ENCODE peak calls at places on chromosomes 1 and 21, in nine cellular contexts. One of them, this sample, is unnamed.

GRCh38 chr1:21574464-21575151 is 65.4 kb downstream of the ALPL start:
- DNase-seq in PC-9: peak; percentile 19
- DNase-seq in pancreas: no peak
- DNase-seq in NB4: no peak
- DNase-seq in HCT116: no peak
- DNase-seq in A549: no peak
- DNase-seq in Panc1: no peak
- DNase-seq in heart right ventricle: peak; percentile 84
- DNase-seq in mucosa of descending colon: no peak
- DNase-seq in this sample: no peak

GRCh38 chr1:222454782-222455181 is 93.1 kb downstream of the HHIPL2 start:
- DNase-seq in NB4: no peak
- DNase-seq in Panc1: no peak
- DNase-seq in pancreas: no peak
- DNase-seq in mucosa of descending colon: no peak
- DNase-seq in PC-9: no peak
- DNase-seq in heart right ventricle: no peak
- DNase-seq in HCT116: no peak
- DNase-seq in A549: no peak
- DNase-seq in this sample: no peak

GRCh38 chr1:74463301-74463988 is 49.0 kb downstream of the LRRC53 start:
- DNase-seq in NB4: no peak
- DNase-seq in heart right ventricle: no peak
- DNase-seq in HCT116: no peak
- DNase-seq in A549: no peak
- DNase-seq in Panc1: no peak
- DNase-seq in PC-9: no peak
- DNase-seq in pancreas: no peak
- DNase-seq in mucosa of descending colon: no peak
- DNase-seq in this sample: no peak

GRCh38 chr1:159854101-159854692 is 8.3 kb downstream of the VSIG8 start:
- DNase-seq in HCT116: no peak
- DNase-seq in PC-9: peak; percentile 73
- DNase-seq in pancreas: peak; percentile 85
- DNase-seq in NB4: peak; percentile 29
- DNase-seq in Panc1: no peak
- DNase-seq in heart right ventricle: peak; percentile 86
- DNase-seq in mucosa of descending colon: peak; percentile 89
- DNase-seq in A549: peak; percentile 52
- DNase-seq in this sample: no peak

GRCh38 chr21:28016571-28016970 is 976.1 kb downstream of the LTN1 start:
- DNase-seq in pancreas: no peak
- DNase-seq in NB4: no peak
- DNase-seq in Panc1: no peak
- DNase-seq in mucosa of descending colon: no peak
- DNase-seq in PC-9: no peak
- DNase-seq in A549: no peak
- DNase-seq in heart right ventricle: no peak
- DNase-seq in HCT116: no peak
- DNase-seq in this sample: no peak

GRCh38 chr21:33975548-33976081 is 60.0 kb upstream of the ATP5PO start:
- DNase-seq in A549: no peak
- DNase-seq in NB4: peak; percentile 92
- DNase-seq in heart right ventricle: no peak
- DNase-seq in mucosa of descending colon: no peak
- DNase-seq in pancreas: no peak
- DNase-seq in PC-9: peak; percentile 26
- DNase-seq in HCT116: no peak
- DNase-seq in Panc1: no peak
- DNase-seq in this sample: no peak

GRCh38 chr1:169024800-169025253 is 81.7 kb upstream of the ATP1B1 start:
- DNase-seq in Panc1: no peak
- DNase-seq in A549: no peak
- DNase-seq in heart right ventricle: no peak
- DNase-seq in PC-9: no peak
- DNase-seq in pancreas: no peak
- DNase-seq in NB4: no peak
- DNase-seq in HCT116: no peak
- DNase-seq in mucosa of descending colon: no peak
- DNase-seq in this sample: peak; percentile 97

GRCh38 chr1:15735304-15736034 is 589 bp upstream of the SLC25A34 start:
- DNase-seq in pancreas: no peak
- DNase-seq in HCT116: no peak
- DNase-seq in Panc1: no peak
- DNase-seq in heart right ventricle: no peak
- DNase-seq in A549: no peak
- DNase-seq in PC-9: no peak
- DNase-seq in NB4: peak; percentile 32
- DNase-seq in mucosa of descending colon: peak; percentile 57
- DNase-seq in this sample: no peak

GRCh38 chr1:25067852-25068251 is 137.8 kb upstream of the RUNX3 start:
- DNase-seq in heart right ventricle: no peak
- DNase-seq in HCT116: no peak
- DNase-seq in PC-9: no peak
- DNase-seq in mucosa of descending colon: no peak
- DNase-seq in A549: no peak
- DNase-seq in Panc1: no peak
- DNase-seq in NB4: no peak
- DNase-seq in pancreas: no peak
- DNase-seq in this sample: no peak

GRCh38 chr1:25066731-25067520 is 136.8 kb upstream of the RUNX3 start:
- DNase-seq in PC-9: peak; percentile 7
- DNase-seq in pancreas: peak; percentile 11
- DNase-seq in A549: no peak
- DNase-seq in Panc1: no peak
- DNase-seq in mucosa of descending colon: no peak
- DNase-seq in HCT116: no peak
- DNase-seq in NB4: no peak
- DNase-seq in heart right ventricle: no peak
- DNase-seq in this sample: no peak

GRCh38 chr1:25066253-25066652 is 136.2 kb upstream of the RUNX3 start:
- DNase-seq in mucosa of descending colon: no peak
- DNase-seq in Panc1: no peak
- DNase-seq in A549: no peak
- DNase-seq in HCT116: no peak
- DNase-seq in heart right ventricle: no peak
- DNase-seq in NB4: no peak
- DNase-seq in PC-9: peak; percentile 8
- DNase-seq in pancreas: peak; percentile 49
- DNase-seq in this sample: no peak

GRCh38 chr1:25068316-25068715 is 138.2 kb upstream of the RUNX3 start:
- DNase-seq in heart right ventricle: no peak
- DNase-seq in pancreas: peak; percentile 13
- DNase-seq in Panc1: no peak
- DNase-seq in NB4: no peak
- DNase-seq in HCT116: no peak
- DNase-seq in A549: no peak
- DNase-seq in mucosa of descending colon: no peak
- DNase-seq in PC-9: no peak
- DNase-seq in this sample: no peak

DNA sequence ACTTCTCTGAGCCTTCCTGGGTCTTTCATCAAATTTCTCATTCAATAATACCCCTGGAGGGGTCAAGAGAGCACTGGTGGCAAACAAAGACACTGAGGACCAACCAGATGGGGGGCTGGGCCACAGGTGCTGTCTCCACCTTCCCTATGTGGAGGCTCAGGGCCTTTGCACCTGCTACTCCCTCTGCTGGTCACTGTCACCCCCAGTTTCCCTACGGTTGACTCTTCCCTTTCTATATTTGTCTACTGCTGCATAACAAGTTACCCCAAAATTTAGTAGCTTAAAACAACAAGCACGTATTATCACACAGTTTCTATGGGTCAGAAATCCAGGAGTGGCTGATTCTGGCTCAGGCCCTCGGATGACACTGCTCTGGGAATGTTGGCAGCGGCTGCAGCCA is 138.8 kb upstream of the RUNX3 start:
- DNase-seq in heart right ventricle: no peak
- DNase-seq in NB4: no peak
- DNase-seq in mucosa of descending colon: no peak
- DNase-seq in A549: no peak
- DNase-seq in pancreas: peak; percentile 14
- DNase-seq in HCT116: no peak
- DNase-seq in PC-9: no peak
- DNase-seq in Panc1: no peak
- DNase-seq in this sample: no peak
- TF ChIP-seq CTCF in heart right ventricle: no peak
- TF ChIP-seq CTCF in NB4: peak; percentile 14
- TF ChIP-seq CTCF in mucosa of descending colon: no peak
- TF ChIP-seq CTCF in A549: no peak
- TF ChIP-seq CTCF in pancreas: no peak
- TF ChIP-seq CTCF in HCT116: peak; percentile 49
- TF ChIP-seq CTCF in PC-9: no peak
- TF ChIP-seq CTCF in Panc1: no peak
- TF ChIP-seq CTCF in this sample: peak; percentile 28

GRCh38 chr1:230870916-230871315 is 2.6 kb upstream of the C1orf198 start:
- DNase-seq in mucosa of descending colon: no peak
- DNase-seq in HCT116: no peak
- DNase-seq in PC-9: no peak
- DNase-seq in heart right ventricle: no peak
- DNase-seq in NB4: no peak
- DNase-seq in Panc1: no peak
- DNase-seq in A549: no peak
- DNase-seq in pancreas: no peak
- DNase-seq in this sample: no peak

GRCh38 chr1:230867119-230867902 is 1.0 kb downstream of the C1orf198 start:
- DNase-seq in Panc1: no peak
- DNase-seq in NB4: no peak
- DNase-seq in HCT116: no peak
- DNase-seq in A549: no peak
- DNase-seq in heart right ventricle: no peak
- DNase-seq in PC-9: peak; percentile 14
- DNase-seq in pancreas: no peak
- DNase-seq in mucosa of descending colon: no peak
- DNase-seq in this sample: no peak

GRCh38 chr1:230867903-230868735 is at the start of gene C1orf198:
- DNase-seq in Panc1: no peak
- DNase-seq in heart right ventricle: peak; percentile 75
- DNase-seq in PC-9: peak; percentile 75
- DNase-seq in NB4: peak; percentile 61
- DNase-seq in pancreas: peak; percentile 98
- DNase-seq in mucosa of descending colon: peak; percentile 89
- DNase-seq in HCT116: no peak
- DNase-seq in A549: peak; percentile 71
- DNase-seq in this sample: no peak

GRCh38 chr1:230868736-230869385 is 540 bp upstream of the C1orf198 start:
- DNase-seq in heart right ventricle: peak; percentile 43
- DNase-seq in Panc1: no peak
- DNase-seq in mucosa of descending colon: no peak
- DNase-seq in HCT116: peak; percentile 24
- DNase-seq in pancreas: peak; percentile 87
- DNase-seq in A549: no peak
- DNase-seq in NB4: peak; percentile 57
- DNase-seq in PC-9: peak; percentile 71
- DNase-seq in this sample: no peak

DNA sequence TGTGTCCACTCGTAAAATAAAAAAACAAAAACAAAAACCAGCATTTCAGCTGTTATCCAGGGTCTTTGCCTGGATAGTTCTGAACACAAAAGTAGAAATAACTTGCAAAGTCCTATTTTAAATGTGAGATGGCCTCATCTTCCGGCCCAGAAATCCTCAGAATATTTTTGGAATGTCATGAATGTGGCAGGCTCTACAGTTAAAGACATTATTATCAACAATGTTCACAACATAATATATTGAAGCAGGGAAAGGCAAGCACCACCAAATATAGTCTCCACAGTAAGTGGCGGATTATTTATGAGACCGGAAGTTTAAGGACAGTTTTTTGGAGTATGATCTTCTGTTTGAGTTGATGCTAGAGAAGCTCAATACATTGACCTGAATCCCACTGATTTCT is 1.2 kb upstream of the C1orf198 start:
- DNase-seq in pancreas: no peak
- DNase-seq in mucosa of descending colon: no peak
- DNase-seq in heart right ventricle: no peak
- DNase-seq in A549: no peak
- DNase-seq in HCT116: no peak
- DNase-seq in NB4: no peak
- DNase-seq in PC-9: no peak
- DNase-seq in Panc1: no peak
- DNase-seq in this sample: no peak
- H3K4me3 ChIP-seq in pancreas: no peak overlapping the region
- H3K4me3 ChIP-seq in mucosa of descending colon: no peak overlapping the region
- H3K4me3 ChIP-seq in heart right ventricle: no peak overlapping the region
- H3K4me3 ChIP-seq in A549: no peak overlapping the region
- H3K4me3 ChIP-seq in HCT116: no peak overlapping the region
- H3K4me3 ChIP-seq in NB4: no peak overlapping the region
- H3K4me3 ChIP-seq in PC-9: peak overlapping the region; percentile 62
- H3K4me3 ChIP-seq in Panc1: peak overlapping the region; percentile 49
- H3K4me3 ChIP-seq in this sample: peak overlapping the region; percentile 60

GRCh38 chr1:94240822-94241221 is 3.4 kb upstream of the ARHGAP29 start:
- DNase-seq in HCT116: no peak
- DNase-seq in PC-9: no peak
- DNase-seq in Panc1: no peak
- DNase-seq in heart right ventricle: no peak
- DNase-seq in pancreas: no peak
- DNase-seq in mucosa of descending colon: no peak
- DNase-seq in NB4: peak; percentile 35
- DNase-seq in A549: no peak
- DNase-seq in this sample: no peak
- TF ChIP-seq CTCF in HCT116: peak; percentile 55
- TF ChIP-seq CTCF in PC-9: peak; percentile 64
- TF ChIP-seq CTCF in Panc1: peak; percentile 49
- TF ChIP-seq CTCF in heart right ventricle: peak; percentile 47
- TF ChIP-seq CTCF in pancreas: no peak
- TF ChIP-seq CTCF in mucosa of descending colon: no peak
- TF ChIP-seq CTCF in NB4: peak; percentile 47
- TF ChIP-seq CTCF in A549: peak; percentile 39
- TF ChIP-seq CTCF in this sample: peak; percentile 60

GRCh38 chr21:26165331-26165730 is 5.2 kb downstream of the APP start:
- DNase-seq in heart right ventricle: no peak
- DNase-seq in pancreas: no peak
- DNase-seq in HCT116: no peak
- DNase-seq in A549: no peak
- DNase-seq in Panc1: no peak
- DNase-seq in PC-9: no peak
- DNase-seq in NB4: no peak
- DNase-seq in mucosa of descending colon: no peak
- DNase-seq in this sample: no peak

GRCh38 chr21:26169611-26170470 is 729 bp downstream of the APP start:
- DNase-seq in mucosa of descending colon: peak; percentile 81
- DNase-seq in Panc1: no peak
- DNase-seq in A549: peak; percentile 22
- DNase-seq in HCT116: peak; percentile 16
- DNase-seq in pancreas: peak; percentile 85
- DNase-seq in PC-9: peak; percentile 35
- DNase-seq in NB4: no peak
- DNase-seq in heart right ventricle: peak; percentile 59
- DNase-seq in this sample: no peak

GRCh38 chr21:26169061-26169610 is 1.4 kb downstream of the APP start:
- DNase-seq in NB4: peak; percentile 8
- DNase-seq in PC-9: peak; percentile 17
- DNase-seq in HCT116: peak; percentile 29
- DNase-seq in pancreas: no peak
- DNase-seq in A549: peak; percentile 43
- DNase-seq in Panc1: no peak
- DNase-seq in mucosa of descending colon: no peak
- DNase-seq in heart right ventricle: peak; percentile 41
- DNase-seq in this sample: no peak

GRCh38 chr21:26170471-26171309 is at the start of gene APP:
- DNase-seq in Panc1: no peak
- DNase-seq in heart right ventricle: peak; percentile 89
- DNase-seq in NB4: peak; percentile 49
- DNase-seq in PC-9: peak; percentile 84
- DNase-seq in A549: peak; percentile 61
- DNase-seq in HCT116: peak; percentile 19
- DNase-seq in mucosa of descending colon: peak; percentile 95
- DNase-seq in pancreas: peak; percentile 99
- DNase-seq in this sample: no peak

GRCh38 chr21:26167593-26167992 is 3.0 kb downstream of the APP start:
- DNase-seq in PC-9: no peak
- DNase-seq in A549: no peak
- DNase-seq in HCT116: no peak
- DNase-seq in heart right ventricle: no peak
- DNase-seq in mucosa of descending colon: no peak
- DNase-seq in Panc1: no peak
- DNase-seq in pancreas: no peak
- DNase-seq in NB4: no peak
- DNase-seq in this sample: no peak
- H3K4me3 ChIP-seq in PC-9: peak overlapping the region; percentile 17
- H3K4me3 ChIP-seq in A549: no peak overlapping the region
- H3K4me3 ChIP-seq in HCT116: no peak overlapping the region
- H3K4me3 ChIP-seq in heart right ventricle: peak overlapping the region; percentile 90
- H3K4me3 ChIP-seq in mucosa of descending colon: no peak overlapping the region
- H3K4me3 ChIP-seq in Panc1: peak overlapping the region; percentile 81
- H3K4me3 ChIP-seq in pancreas: no peak overlapping the region
- H3K4me3 ChIP-seq in NB4: no peak overlapping the region
- H3K4me3 ChIP-seq in this sample: peak overlapping the region; percentile 88

This sample was measured in epithelial cell of proximal tubule.